ENCODE peak calls at places on chromosomes 1 and 21, in eight cellular contexts. I, V, R, Q, E, F, L and M are unnamed samples.
A peak's percentile ranks its signal among the peaks of the same experiment; 100 is the strongest.

GRCh38 chr1:24149854-24150227 is 6.9 kb upstream of the IL22RA1 start:
- DNase-seq in I (no peak), V (no peak), R (no peak), Q (no peak), E (peak; percentile 84), F (peak; percentile 79), L (no peak), M (no peak)

GRCh38 chr1:52906135-52906603 is 15.4 kb downstream of the ECHDC2 start:
- DNase-seq in I (no peak), V (no peak), R (no peak), Q (no peak), E (no peak), F (no peak), L (no peak), M (no peak)

GRCh38 chr21:14361958-14362357 is 21.0 kb downstream of the HSPA13 start:
- DNase-seq in I (no peak), V (no peak), R (no peak), Q (no peak), E (no peak), F (peak; percentile 77), L (no peak), M (no peak)

GRCh38 chr1:165543651-165544452 is at the start of gene LRRC52:
- DNase-seq in I (no peak), V (peak; percentile 70), R (no peak), Q (peak; percentile 63), E (no peak), F (no peak), L (no peak), M (no peak)

GRCh38 chr1:1914101-1914811 is 804 bp upstream of the CALML6 start:
- DNase-seq in I (no peak), V (no peak), R (no peak), Q (no peak), E (no peak), F (no peak), L (no peak), M (no peak)

GRCh38 chr1:85449356-85449755 is 15.6 kb downstream of the DDAH1 start:
- DNase-seq in I (no peak), V (no peak), R (no peak), Q (no peak), E (no peak), F (no peak), L (no peak), M (no peak)

GRCh38 chr1:62245201-62245600 is 50.6 kb downstream of the L1TD1 start:
- DNase-seq in I (no peak), V (no peak), R (no peak), Q (no peak), E (peak; percentile 42), F (peak; percentile 6), L (no peak), M (no peak)

GRCh38 chr1:104648269-104648691 is 898.6 kb downstream of the AMY1C start:
- DNase-seq in I (no peak), V (no peak), R (no peak), Q (no peak), E (peak; percentile 37), F (no peak), L (no peak), M (no peak)